ENCODE peak calls at places on chromosome 1, in six cellular contexts. One of them, this sample, is unnamed.

GRCh38 chr1:161225534-161226319 is at the start of gene TOMM40L:
- DNase-seq in Ammon's horn: peak; percentile 98
- DNase-seq in stimulated activated naive CD8-positive, alpha-beta T cell treated with anti-CD3 and anti-CD28 coated beads, Interleukin-15, Interleukin-2, amounts not matched to agents 100 U/mL and 50 U/mL, for 24 hours: peak; percentile 85
- DNase-seq in Panc1: peak; percentile 90
- DNase-seq in fibroblast of lung: peak; percentile 100
- DNase-seq in GM20000: peak; percentile 92
- DNase-seq in this sample: peak; percentile 99

GRCh38 chr1:204286841-204287387 is 72.8 kb downstream of the PLEKHA6 start:
- DNase-seq in fibroblast of lung: no peak
- DNase-seq in GM20000: no peak
- DNase-seq in Ammon's horn: peak; percentile 84
- DNase-seq in Panc1: no peak
- DNase-seq in stimulated activated naive CD8-positive, alpha-beta T cell treated with anti-CD3 and anti-CD28 coated beads, Interleukin-15, Interleukin-2, amounts not matched to agents 100 U/mL and 50 U/mL, for 24 hours: peak; percentile 32
- DNase-seq in this sample: peak; percentile 77

GRCh38 chr1:154835531-154836285 is 34.4 kb downstream of the KCNN3 start:
- DNase-seq in stimulated activated naive CD8-positive, alpha-beta T cell treated with anti-CD3 and anti-CD28 coated beads, Interleukin-15, Interleukin-2, amounts not matched to agents 100 U/mL and 50 U/mL, for 24 hours: no peak
- DNase-seq in Panc1: no peak
- DNase-seq in Ammon's horn: no peak
- DNase-seq in fibroblast of lung: no peak
- DNase-seq in GM20000: no peak
- DNase-seq in this sample: no peak

GRCh38 chr1:202834771-202835547 is 24.2 kb downstream of the PCAT6 start:
- DNase-seq in Panc1: no peak
- DNase-seq in GM20000: no peak
- DNase-seq in Ammon's horn: no peak
- DNase-seq in fibroblast of lung: no peak
- DNase-seq in stimulated activated naive CD8-positive, alpha-beta T cell treated with anti-CD3 and anti-CD28 coated beads, Interleukin-15, Interleukin-2, amounts not matched to agents 100 U/mL and 50 U/mL, for 24 hours: peak; percentile 25
- DNase-seq in this sample: no peak

GRCh38 chr1:100719490-100719889 is at the start of gene VCAM1:
- DNase-seq in GM20000: peak; percentile 33
- DNase-seq in stimulated activated naive CD8-positive, alpha-beta T cell treated with anti-CD3 and anti-CD28 coated beads, Interleukin-15, Interleukin-2, amounts not matched to agents 100 U/mL and 50 U/mL, for 24 hours: peak; percentile 16
- DNase-seq in fibroblast of lung: no peak
- DNase-seq in Panc1: no peak
- DNase-seq in Ammon's horn: no peak
- DNase-seq in this sample: no peak

GRCh38 chr1:59595774-59596173 is 219.0 kb upstream of the HOOK1 start:
- DNase-seq in fibroblast of lung: peak; percentile 63
- DNase-seq in stimulated activated naive CD8-positive, alpha-beta T cell treated with anti-CD3 and anti-CD28 coated beads, Interleukin-15, Interleukin-2, amounts not matched to agents 100 U/mL and 50 U/mL, for 24 hours: no peak
- DNase-seq in Ammon's horn: no peak
- DNase-seq in GM20000: no peak
- DNase-seq in Panc1: no peak
- DNase-seq in this sample: no peak

GRCh38 chr1:150521196-150521968 is 5.8 kb downstream of the FALEC start:
- DNase-seq in Ammon's horn: no peak
- DNase-seq in Panc1: no peak
- DNase-seq in fibroblast of lung: no peak
- DNase-seq in stimulated activated naive CD8-positive, alpha-beta T cell treated with anti-CD3 and anti-CD28 coated beads, Interleukin-15, Interleukin-2, amounts not matched to agents 100 U/mL and 50 U/mL, for 24 hours: no peak
- DNase-seq in GM20000: no peak
- DNase-seq in this sample: no peak

GRCh38 chr1:17370618-17371017 is 1.4 kb upstream of the PADI6 start:
- DNase-seq in Panc1: no peak
- DNase-seq in stimulated activated naive CD8-positive, alpha-beta T cell treated with anti-CD3 and anti-CD28 coated beads, Interleukin-15, Interleukin-2, amounts not matched to agents 100 U/mL and 50 U/mL, for 24 hours: no peak
- DNase-seq in Ammon's horn: no peak
- DNase-seq in GM20000: no peak
- DNase-seq in fibroblast of lung: no peak
- DNase-seq in this sample: no peak

GRCh38 chr1:5651964-5652751 is 340.1 kb downstream of the NPHP4 start:
- DNase-seq in stimulated activated naive CD8-positive, alpha-beta T cell treated with anti-CD3 and anti-CD28 coated beads, Interleukin-15, Interleukin-2, amounts not matched to agents 100 U/mL and 50 U/mL, for 24 hours: no peak
- DNase-seq in GM20000: no peak
- DNase-seq in fibroblast of lung: no peak
- DNase-seq in Ammon's horn: peak; percentile 29
- DNase-seq in Panc1: no peak
- DNase-seq in this sample: peak; percentile 12

GRCh38 chr1:247535402-247535801 is 838 bp downstream of the OR2C3 start:
- DNase-seq in stimulated activated naive CD8-positive, alpha-beta T cell treated with anti-CD3 and anti-CD28 coated beads, Interleukin-15, Interleukin-2, amounts not matched to agents 100 U/mL and 50 U/mL, for 24 hours: no peak
- DNase-seq in Panc1: no peak
- DNase-seq in Ammon's horn: no peak
- DNase-seq in GM20000: no peak
- DNase-seq in fibroblast of lung: no peak
- DNase-seq in this sample: no peak

GRCh38 chr1:72262735-72263134 is 19.6 kb downstream of the NEGR1 start:
- DNase-seq in GM20000: no peak
- DNase-seq in stimulated activated naive CD8-positive, alpha-beta T cell treated with anti-CD3 and anti-CD28 coated beads, Interleukin-15, Interleukin-2, amounts not matched to agents 100 U/mL and 50 U/mL, for 24 hours: no peak
- DNase-seq in Ammon's horn: no peak
- DNase-seq in Panc1: no peak
- DNase-seq in fibroblast of lung: no peak
- DNase-seq in this sample: no peak

GRCh38 chr1:153362187-153362586 is 4.5 kb downstream of the S100A9 start:
- DNase-seq in Panc1: no peak
- DNase-seq in fibroblast of lung: no peak
- DNase-seq in Ammon's horn: no peak
- DNase-seq in GM20000: no peak
- DNase-seq in stimulated activated naive CD8-positive, alpha-beta T cell treated with anti-CD3 and anti-CD28 coated beads, Interleukin-15, Interleukin-2, amounts not matched to agents 100 U/mL and 50 U/mL, for 24 hours: no peak
- DNase-seq in this sample: no peak

GRCh38 chr1:150281758-150282557 is at the start of gene CIART:
- DNase-seq in Panc1: peak; percentile 94
- DNase-seq in GM20000: peak; percentile 72
- DNase-seq in stimulated activated naive CD8-positive, alpha-beta T cell treated with anti-CD3 and anti-CD28 coated beads, Interleukin-15, Interleukin-2, amounts not matched to agents 100 U/mL and 50 U/mL, for 24 hours: peak; percentile 75
- DNase-seq in Ammon's horn: peak; percentile 98
- DNase-seq in fibroblast of lung: peak; percentile 99
- DNase-seq in this sample: peak; percentile 93

This sample was measured in globus pallidus.